ENCODE peak calls at places on chromosomes 7 and 10, in ten cellular contexts. A is NCI-H446; W is NT2/D1; K is RWPE1; F is EL; Z is stimulated activated effector memory CD8-positive, alpha-beta T cell treated with anti-CD3 and anti-CD28 coated beads, Interleukin-12 subunit alpha, Interleukin-12 subunit beta, amount 100 ng/mL, for 72 hours; V is WTC11; S is SK-N-DZ; J is GM12891; L is brain microvascular endothelial cell. P is an unnamed sample.

GRCh38 chr7:146635200-146636032 is 518.8 kb downstream of the CNTNAP2 start:
- DNase-seq in A (no peak), W (no peak), K (no peak), F (no peak), Z (no peak), V (no peak), S (no peak), J (no peak), L (no peak), P (no peak)

GRCh38 chr7:25647872-25648271 is 419.6 kb upstream of the NPVF start:
- DNase-seq in A (no peak), W (no peak), K (no peak), F (no peak), Z (no peak), V (no peak), S (no peak), J (no peak), L (no peak), P (no peak)

GRCh38 chr10:122298598-122299301 is 27.7 kb downstream of the BTBD16 start:
- DNase-seq in A (peak), W (peak), K (peak), F (peak), Z (peak), V (peak), S (peak), J (peak), L (peak), P (peak)

GRCh38 chr7:158864507-158864820 is 8.1 kb downstream of the DYNC2I1 start:
- DNase-seq in A (no peak), W (no peak), K (no peak), F (no peak), Z (no peak), V (no peak), S (no peak), J (no peak), L (no peak), P (no peak)

GRCh38 chr10:317219-317868 is 182.1 kb downstream of the ZMYND11 start:
- DNase-seq in A (no peak), W (no peak), K (no peak), F (no peak), Z (no peak), V (no peak), S (no peak), J (peak), L (no peak), P (peak)

GRCh38 chr10:111360260-111360925 is 283.6 kb downstream of the ADRA2A start:
- DNase-seq in A (no peak), W (no peak), K (no peak), F (peak), Z (no peak), V (peak), S (peak), J (no peak), L (no peak), P (no peak)

GRCh38 chr7:137084607-137085380 is 216.3 kb downstream of the CHRM2 start:
- DNase-seq in A (no peak), W (no peak), K (no peak), F (peak), Z (no peak), V (no peak), S (no peak), J (no peak), L (no peak), P (no peak)

GRCh38 chr10:58104419-58104818 is 163.3 kb downstream of the IPMK start:
- DNase-seq in A (no peak), W (no peak), K (no peak), F (no peak), Z (no peak), V (no peak), S (no peak), J (no peak), L (no peak), P (no peak)

GRCh38 chr7:41311301-41311700 is 391.6 kb downstream of the INHBA start:
- DNase-seq in A (no peak), W (no peak), K (no peak), F (no peak), Z (no peak), V (no peak), S (no peak), J (no peak), L (no peak), P (no peak)

GRCh38 chr10:100729877-100730738 is 15.3 kb upstream of the PAX2 start:
- DNase-seq in A (no peak), W (no peak), K (no peak), F (no peak), Z (no peak), V (no peak), S (no peak), J (no peak), L (no peak), P (no peak)

GRCh38 chr7:128206747-128207500 is 34.2 kb upstream of the LEP start:
- DNase-seq in A (no peak), W (no peak), K (no peak), F (no peak), Z (no peak), V (no peak), S (peak), J (no peak), L (no peak), P (no peak)

GRCh38 chr7:92251181-92251580 is 5.4 kb downstream of the ANKIB1 start:
- DNase-seq in A (no peak), W (no peak), K (no peak), F (no peak), Z (no peak), V (no peak), S (no peak), J (no peak), L (no peak), P (no peak)

GRCh38 chr7:22853138-22853537 is 30.5 kb upstream of the TOMM7 start:
- DNase-seq in A (no peak), W (no peak), K (no peak), F (no peak), Z (no peak), V (no peak), S (peak), J (no peak), L (no peak), P (no peak)

GRCh38 chr7:67950321-67951083 is 953.9 kb downstream of the TYW1 start:
- DNase-seq in A (no peak), W (no peak), K (no peak), F (no peak), Z (no peak), V (no peak), S (no peak), J (no peak), L (no peak), P (no peak)

GRCh38 chr7:3673524-3673923 is 372.5 kb downstream of the SDK1 start:
- DNase-seq in A (no peak), W (peak), K (peak), F (no peak), Z (peak), V (peak), S (no peak), J (no peak), L (peak), P (no peak)

GRCh38 chr10:78578929-78579328 is 489.8 kb upstream of the ZMIZ1 start:
- DNase-seq in A (no peak), W (no peak), K (no peak), F (no peak), Z (peak), V (no peak), S (no peak), J (peak), L (peak), P (no peak)

GRCh38 chr7:90595801-90596683 is at the start of gene CDK14:
- DNase-seq in A (no peak), W (no peak), K (peak), F (peak), Z (peak), V (peak), S (peak), J (peak), L (peak), P (peak)

GRCh38 chr10:30751678-30752331 is 122.3 kb upstream of the LYZL2 start:
- DNase-seq in A (peak), W (no peak), K (peak), F (peak), Z (peak), V (peak), S (peak), J (peak), L (peak), P (no peak)

GRCh38 chr7:157753713-157754415 is 417.1 kb downstream of the DNAJB6 start:
- DNase-seq in A (no peak), W (no peak), K (no peak), F (no peak), Z (no peak), V (no peak), S (no peak), J (no peak), L (no peak), P (no peak)

GRCh38 chr10:6583447-6583846 is 3.4 kb upstream of the PRKCQ start:
- DNase-seq in A (no peak), W (no peak), K (no peak), F (no peak), Z (peak), V (no peak), S (no peak), J (no peak), L (no peak), P (no peak)

GRCh38 chr10:62597226-62597625 is 207.3 kb upstream of the ADO start:
- DNase-seq in A (no peak), W (no peak), K (no peak), F (peak), Z (no peak), V (no peak), S (no peak), J (no peak), L (peak), P (no peak)

GRCh38 chr10:44024351-44025116 is 360.4 kb downstream of the CXCL12 start:
- DNase-seq in A (no peak), W (no peak), K (no peak), F (no peak), Z (no peak), V (no peak), S (no peak), J (no peak), L (no peak), P (no peak)

GRCh38 chr10:80158598-80159127 is 26.1 kb downstream of the PLAC9 start:
- DNase-seq in A (peak), W (no peak), K (peak), F (peak), Z (no peak), V (no peak), S (peak), J (no peak), L (peak), P (no peak)

GRCh38 chr7:139992353-139993054 is 70.2 kb downstream of the PARP12 start:
- DNase-seq in A (no peak), W (no peak), K (no peak), F (no peak), Z (no peak), V (no peak), S (peak), J (no peak), L (no peak), P (no peak)

GRCh38 chr7:155205368-155206285 is 92.1 kb upstream of the INSIG1 start:
- DNase-seq in A (no peak), W (no peak), K (peak), F (peak), Z (peak), V (peak), S (peak), J (peak), L (peak), P (peak)

GRCh38 chr10:125797999-125798662 is 22.5 kb upstream of the MMP21 start:
- DNase-seq in A (no peak), W (no peak), K (no peak), F (no peak), Z (no peak), V (no peak), S (no peak), J (no peak), L (no peak), P (no peak)

GRCh38 chr7:46809886-46810285 is 772.0 kb downstream of the TNS3 start:
- DNase-seq in A (no peak), W (no peak), K (no peak), F (no peak), Z (no peak), V (no peak), S (no peak), J (no peak), L (no peak), P (no peak)

GRCh38 chr10:7541137-7542087 is 125.4 kb downstream of the ITIH5 start:
- DNase-seq in A (no peak), W (peak), K (no peak), F (peak), Z (no peak), V (peak), S (no peak), J (no peak), L (peak), P (no peak)

GRCh38 chr7:27173412-27174076 is 576 bp downstream of the HOXA10 start:
- DNase-seq in A (peak), W (no peak), K (no peak), F (peak), Z (no peak), V (no peak), S (no peak), J (no peak), L (no peak), P (no peak)

GRCh38 chr7:13179775-13180448 is 492.5 kb downstream of the ARL4A start:
- DNase-seq in A (no peak), W (no peak), K (no peak), F (no peak), Z (no peak), V (no peak), S (no peak), J (no peak), L (no peak), P (no peak)

GRCh38 chr7:114658188-114658587 is 243.6 kb downstream of the FOXP2 start:
- DNase-seq in A (no peak), W (no peak), K (no peak), F (no peak), Z (no peak), V (no peak), S (peak), J (no peak), L (no peak), P (no peak)

P was measured in GM12892.